ENCODE peak calls at places on chromosome 16, in five cellular contexts. Y is left lung, C is nephron progenitor cell, N is tibial artery, X is fibroblast of lung. A is an unnamed sample.

GRCh38 chr16:84885024-84885910 is 65.5 kb downstream of the CRISPLD2 start:
- DNase-seq in Y (no peak), C (no peak), N (no peak), X (no peak), A (peak)

GRCh38 chr16:50153648-50154368 is 702 bp downstream of the TENT4B start:
- DNase-seq in Y (peak), N (no peak), X (no peak), C (peak), A (peak)

GRCh38 chr16:670485-671352 is 2.8 kb downstream of the RHOT2 start:
- DNase-seq in X (no peak), Y (no peak), C (no peak), N (no peak), A (no peak)

GRCh38 chr16:674214-674881 is 1.1 kb upstream of the RHBDL1 start:
- DNase-seq in X (no peak), N (no peak), Y (no peak), C (no peak), A (no peak)

GRCh38 chr16:967077-967541 is 3.7 kb downstream of the LMF1 start:
- DNase-seq in Y (peak), N (no peak), X (no peak), C (no peak), A (no peak)

GRCh38 chr16:79816081-79816497 is 215.6 kb upstream of the MAF start:
- DNase-seq in Y (no peak), N (no peak), X (no peak), C (no peak), A (no peak)

GRCh38 chr16:30985401-30986128 is 558 bp downstream of the HSD3B7 start:
- DNase-seq in N (no peak), X (no peak), Y (no peak), C (no peak), A (no peak)

GRCh38 chr16:8846401-8846932 is 22.3 kb downstream of the CARHSP1 start:
- DNase-seq in C (no peak), Y (no peak), N (no peak), X (no peak), A (no peak)

GRCh38 chr16:10103096-10103495 is 79.1 kb downstream of the GRIN2A start:
- DNase-seq in Y (no peak), N (no peak), X (no peak), C (no peak), A (no peak)

GRCh38 chr16:67246081-67246944 is 968 bp downstream of the FHOD1 start:
- DNase-seq in N (peak), Y (peak), X (peak), C (peak), A (no peak)

GRCh38 chr16:51155199-51155607 is 4.1 kb upstream of the SALL1 start:
- DNase-seq in N (no peak), Y (no peak), C (peak), X (no peak), A (no peak)

GRCh38 chr16:50398336-50398735 is 29.5 kb upstream of the BRD7 start:
- DNase-seq in C (no peak), N (no peak), X (no peak), Y (no peak), A (no peak)

GRCh38 chr16:24930440-24930839 is 84.7 kb downstream of the SLC5A11 start:
- DNase-seq in N (no peak), C (no peak), X (no peak), Y (no peak), A (no peak)

GRCh38 chr16:8346291-8346690 is 244.0 kb downstream of the TMEM114 start:
- DNase-seq in X (no peak), C (peak), N (no peak), Y (no peak), A (no peak)

GRCh38 chr16:4372578-4373355 is 1.1 kb downstream of the VASN start:
- DNase-seq in X (no peak), C (no peak), Y (no peak), N (peak), A (no peak)

GRCh38 chr16:1538804-1539520 is 5.5 kb downstream of the TMEM204 start:
- DNase-seq in N (no peak), C (no peak), Y (peak), X (no peak), A (no peak)

GRCh38 chr16:81238296-81239011 is at the start of gene BCO1:
- DNase-seq in N (no peak), X (peak), Y (no peak), C (no peak), A (no peak)

GRCh38 chr16:85554114-85554790 is 58.9 kb upstream of the GSE1 start:
- DNase-seq in X (peak), C (no peak), N (peak), Y (peak), A (peak)

GRCh38 chr16:82629441-82630027 is 2.8 kb downstream of the CDH13 start:
- DNase-seq in N (no peak), Y (no peak), X (peak), C (no peak), A (no peak)

GRCh38 chr16:81526935-81527334 is 82.3 kb downstream of the CMIP start:
- DNase-seq in C (no peak), X (peak), N (no peak), Y (no peak), A (no peak)

GRCh38 chr16:77951788-77952187 is 70.6 kb upstream of the CLEC3A start:
- DNase-seq in C (no peak), Y (no peak), X (no peak), N (no peak), A (no peak)
- TF ChIP-seq CTCF in C (peak), Y (no peak), X (peak), N (no peak), A (peak)

GRCh38 chr16:12341423-12341822 is 364.9 kb downstream of the SNX29 start:
- DNase-seq in C (no peak), Y (no peak), N (no peak), X (peak), A (no peak)
- TF ChIP-seq CTCF in C (no peak), Y (no peak), N (no peak), X (no peak), A (no peak)

DNA sequence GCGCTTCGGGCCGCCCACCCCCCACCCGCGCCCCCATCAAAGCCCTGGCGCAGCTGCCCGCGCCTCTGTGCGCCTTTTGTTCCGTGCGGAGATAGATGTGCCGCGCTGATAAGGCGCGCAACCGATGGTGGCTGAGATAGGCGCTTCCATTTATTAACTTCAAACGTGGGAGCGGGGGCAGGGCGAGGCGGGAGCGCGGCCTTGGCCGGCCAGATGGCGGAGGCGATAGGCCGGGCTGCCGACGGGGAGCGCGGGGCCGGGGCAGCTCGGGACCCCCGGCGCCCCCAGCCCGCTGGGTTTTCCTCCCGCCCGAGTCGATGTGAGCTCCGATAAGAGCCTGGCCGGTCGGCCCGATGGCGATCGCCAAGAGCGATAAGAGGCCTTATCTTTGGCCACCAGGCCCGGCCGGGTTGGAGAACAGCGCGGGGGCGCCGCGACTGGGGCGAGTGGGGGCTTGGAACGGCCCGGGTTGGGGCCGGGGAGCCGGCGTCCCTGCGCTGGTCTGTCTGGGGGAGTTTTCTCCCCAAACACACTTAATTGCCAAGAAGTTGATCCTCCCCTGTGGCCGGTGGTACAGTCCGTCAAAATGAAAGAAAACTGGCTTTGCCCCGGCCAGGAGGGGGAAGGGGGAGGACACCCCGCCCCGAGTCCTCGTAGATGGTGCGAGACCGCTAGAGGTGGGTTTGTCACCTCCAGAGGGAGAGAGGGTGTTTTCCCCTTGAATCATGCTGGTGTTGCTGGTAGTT is 2.7 kb downstream of the ZFPM1 start:
- DNase-seq in C (peak), X (peak), Y (no peak), N (no peak), A (no peak)
- TF ChIP-seq CTCF in C (no peak), X (no peak), Y (no peak), N (no peak), A (no peak)

GRCh38 chr16:62225675-62226074 is 189.4 kb upstream of the CDH8 start:
- DNase-seq in C (peak), X (no peak), N (no peak), Y (peak), A (peak)
- TF ChIP-seq CTCF in C (peak), X (no peak), N (no peak), Y (peak), A (peak)

GRCh38 chr16:23877107-23878070 is 41.6 kb downstream of the PRKCB start:
- DNase-seq in X (no peak), N (no peak), Y (no peak), C (no peak), A (no peak)
- TF ChIP-seq CTCF in X (no peak), N (no peak), Y (no peak), C (no peak), A (no peak)

DNA sequence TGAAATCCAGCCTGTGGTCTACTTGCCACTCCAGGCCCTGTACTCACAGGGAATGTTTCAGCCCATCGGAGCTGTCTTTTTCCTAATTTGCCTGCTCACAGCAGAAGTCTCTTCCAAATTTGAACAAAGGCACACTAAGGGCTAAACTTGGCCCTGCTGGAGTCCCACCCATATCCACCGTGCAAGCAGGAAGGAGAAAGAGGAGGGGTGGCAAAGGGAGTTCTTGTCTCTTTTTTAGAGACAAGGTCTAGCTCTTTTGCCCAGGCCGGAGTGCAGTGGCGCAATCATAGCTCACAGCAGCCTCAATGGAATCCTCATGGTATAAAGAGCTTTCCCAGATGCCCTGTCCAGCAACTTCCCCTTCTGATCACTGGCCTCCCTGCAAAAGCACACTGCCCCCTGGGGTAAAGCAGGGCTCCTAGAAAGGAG is 2.7 kb upstream of the PRM1 start:
- DNase-seq in X (no peak), Y (no peak), N (no peak), C (no peak), A (no peak)
- TF ChIP-seq CTCF in X (no peak), Y (no peak), N (no peak), C (no peak), A (no peak)

GRCh38 chr16:89491974-89492687 is 1.8 kb upstream of the ANKRD11 start:
- DNase-seq in X (no peak), Y (peak), C (no peak), N (no peak), A (no peak)

GRCh38 chr16:89490386-89491237 is at the start of gene ANKRD11:
- DNase-seq in Y (peak), N (peak), X (peak), C (peak), A (peak)

GRCh38 chr16:89491238-89491869 is 993 bp upstream of the ANKRD11 start:
- DNase-seq in C (no peak), X (peak), Y (no peak), N (no peak), A (no peak)

GRCh38 chr16:89489731-89490385 is 503 bp downstream of the ANKRD11 start:
- DNase-seq in Y (peak), N (no peak), X (no peak), C (peak), A (no peak)

DNA sequence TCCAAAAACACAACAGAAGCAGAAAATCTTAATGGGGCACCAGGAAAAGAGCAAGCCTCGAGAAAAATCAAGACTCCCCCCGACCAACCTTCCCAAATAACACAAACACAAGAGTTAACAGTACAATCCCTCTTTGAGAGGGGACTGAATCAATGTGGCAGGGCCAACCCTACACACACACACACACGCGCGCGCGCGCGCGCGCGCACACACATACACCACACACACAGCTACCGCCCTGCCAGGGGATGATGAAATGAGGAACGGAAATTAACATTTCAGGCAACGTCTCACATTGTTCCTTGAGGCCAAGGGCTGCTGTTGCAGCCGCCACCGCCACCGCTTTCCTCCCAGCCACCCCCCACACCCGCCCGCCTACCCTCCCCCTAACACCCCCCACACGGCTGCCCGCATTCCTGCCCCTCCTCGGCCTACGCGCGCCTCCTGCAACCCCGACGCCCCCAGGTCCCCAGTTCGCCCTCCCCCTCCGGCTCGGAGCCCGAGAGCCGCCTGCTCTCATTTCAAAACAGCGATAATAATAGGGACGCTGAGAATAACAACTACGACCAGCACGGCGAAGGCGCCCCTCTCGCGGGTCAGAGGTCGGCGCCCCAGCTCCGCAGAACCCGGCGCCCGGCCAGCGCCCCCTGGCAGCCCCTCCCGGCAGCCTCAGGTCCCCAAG is 1.2 kb downstream of the ANKRD11 start:
- DNase-seq in Y (peak), N (peak), C (peak), X (peak), A (peak)
- TF ChIP-seq CTCF in Y (no peak), N (peak), C (no peak), X (no peak), A (peak)

DNA sequence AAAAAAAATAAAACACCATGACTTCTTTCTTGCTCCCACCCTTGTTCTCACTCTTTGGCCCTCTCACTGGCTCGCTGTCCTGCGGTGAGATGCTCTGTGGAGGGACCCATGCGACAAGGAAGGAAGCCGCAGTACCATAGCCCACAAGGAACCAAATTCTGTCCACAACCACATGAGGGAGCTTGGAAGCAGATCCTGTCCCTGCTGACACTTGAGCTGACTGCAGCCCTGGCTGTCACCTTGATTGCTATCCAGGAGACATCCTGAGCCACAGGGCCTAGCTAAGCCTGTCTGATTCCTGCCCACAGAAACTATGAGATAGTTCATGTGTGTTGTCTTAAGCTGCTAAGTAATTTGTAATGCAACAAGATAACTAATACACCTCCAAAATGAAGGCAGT is 4.8 kb upstream of the MT2A start:
- DNase-seq in N (no peak), Y (no peak), C (no peak), X (peak), A (no peak)
- TF ChIP-seq CTCF in N (peak), Y (peak), C (peak), X (peak), A (peak)

DNA sequence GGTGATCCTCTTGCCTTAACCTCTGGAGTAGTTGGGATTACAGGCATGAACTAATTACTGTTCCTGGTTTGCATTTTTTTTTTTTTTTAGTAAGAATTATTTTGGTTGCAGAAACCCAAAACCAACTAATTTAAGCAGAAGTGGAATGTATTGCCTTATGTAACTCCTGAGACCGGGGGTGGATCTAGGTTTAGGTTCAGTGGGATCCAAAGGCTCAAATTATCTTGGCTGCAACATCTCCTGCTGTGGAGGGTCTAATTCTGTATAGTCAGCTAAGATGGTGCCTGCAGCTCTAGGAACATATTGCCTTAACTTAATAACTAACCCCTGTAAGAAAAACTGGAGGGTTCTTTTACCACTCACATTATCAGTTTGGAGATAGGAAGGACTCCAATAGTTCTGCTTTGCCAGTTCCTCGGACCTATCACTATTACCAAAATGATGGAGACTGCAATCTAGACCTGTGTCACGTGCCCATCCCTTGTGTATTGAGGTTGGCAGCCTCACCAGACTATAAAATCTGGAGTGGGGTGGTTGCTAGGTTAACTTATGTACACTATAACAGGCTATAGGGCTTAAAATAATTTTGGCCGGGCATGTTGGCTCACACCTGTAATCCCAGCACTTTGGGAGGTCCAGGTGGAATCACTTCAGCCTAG is 8.5 kb downstream of the SNTB2 start:
- DNase-seq in X (no peak), N (no peak), Y (no peak), C (no peak), A (peak)
- TF ChIP-seq CTCF in X (no peak), N (no peak), Y (no peak), C (no peak), A (no peak)

GRCh38 chr16:88068476-88069396 is 117.5 kb downstream of the BANP start:
- DNase-seq in C (no peak), Y (peak), N (no peak), X (no peak), A (peak)
- TF ChIP-seq CTCF in C (no peak), Y (no peak), N (no peak), X (peak), A (no peak)

A was measured in dorsolateral prefrontal cortex.